ENCODE peak calls at places on chromosomes 12 and 14, in eight cellular contexts. G is lower lobe of right lung; T is left ventricle myocardium inferior; U is cardiac muscle cell; V is CD8-positive, alpha-beta T cell; R is pancreas; P is ascending aorta; L is lung. H is an unnamed sample.

GRCh38 chr14:84312551-84312950 is 1217.4 kb upstream of the FLRT2 start:
- DNase-seq in L (no peak), T (no peak), V (no peak), G (no peak), U (no peak), R (no peak), P (no peak), H (no peak)

GRCh38 chr14:77376380-77376770 is 519 bp downstream of the TMED8 start:
- DNase-seq in U (no peak), T (peak; percentile 16), R (peak; percentile 18), G (peak; percentile 52), P (peak; percentile 62), L (peak; percentile 30), V (peak; percentile 1), H (peak; percentile 58)

GRCh38 chr12:124537525-124538193 is 29.8 kb downstream of the NCOR2 start:
- DNase-seq in R (no peak), L (peak; percentile 80), U (no peak), T (no peak), G (peak; percentile 88), V (no peak), P (no peak), H (no peak)

GRCh38 chr12:47811581-47812484 is 7.9 kb downstream of the HDAC7 start:
- DNase-seq in T (peak; percentile 70), V (no peak), P (peak; percentile 94), L (no peak), U (no peak), R (no peak), G (no peak), H (peak; percentile 92)

GRCh38 chr12:12476836-12477531 is 85.7 kb downstream of the DUSP16 start:
- DNase-seq in L (no peak), T (no peak), R (no peak), U (no peak), G (no peak), P (no peak), V (no peak), H (no peak)

GRCh38 chr12:58757422-58757821 is 162.9 kb downstream of the LRIG3 start:
- DNase-seq in T (no peak), P (no peak), U (no peak), G (no peak), V (no peak), R (no peak), L (no peak), H (no peak)

GRCh38 chr12:11710431-11710830 is 61.0 kb downstream of the ETV6 start:
- DNase-seq in V (no peak), T (no peak), U (no peak), P (no peak), R (no peak), G (no peak), L (no peak), H (no peak)

GRCh38 chr14:53979747-53980642 is 23.4 kb upstream of the BMP4 start:
- DNase-seq in T (peak; percentile 43), R (no peak), G (no peak), L (no peak), U (no peak), P (no peak), V (no peak), H (no peak)

GRCh38 chr14:72625689-72626088 is 268.2 kb downstream of the DPF3 start:
- DNase-seq in P (no peak), L (no peak), R (no peak), V (no peak), U (no peak), G (no peak), T (no peak), H (no peak)

GRCh38 chr12:81573228-81573627 is 185.9 kb downstream of the PPFIA2 start:
- DNase-seq in G (no peak), V (no peak), T (no peak), R (no peak), U (peak; percentile 25), P (no peak), L (no peak), H (no peak)

GRCh38 chr14:22338381-22338780 is 250.6 kb downstream of the DAD1 start:
- DNase-seq in L (no peak), P (no peak), V (no peak), T (no peak), U (no peak), R (no peak), G (no peak), H (no peak)

GRCh38 chr12:96034631-96035282 is 630 bp downstream of the LTA4H start:
- DNase-seq in G (peak; percentile 52), L (peak; percentile 43), V (no peak), U (peak; percentile 64), R (peak; percentile 26), P (no peak), T (no peak), H (no peak)

GRCh38 chr14:66979083-66979974 is 209.9 kb upstream of the GARIN2 start:
- DNase-seq in L (no peak), G (no peak), P (no peak), T (no peak), U (no peak), R (no peak), V (no peak), H (no peak)

GRCh38 chr14:83520837-83521236 is 1987.2 kb upstream of the SEL1L start:
- DNase-seq in U (no peak), V (no peak), G (no peak), L (no peak), R (no peak), P (no peak), T (no peak), H (no peak)

DNA sequence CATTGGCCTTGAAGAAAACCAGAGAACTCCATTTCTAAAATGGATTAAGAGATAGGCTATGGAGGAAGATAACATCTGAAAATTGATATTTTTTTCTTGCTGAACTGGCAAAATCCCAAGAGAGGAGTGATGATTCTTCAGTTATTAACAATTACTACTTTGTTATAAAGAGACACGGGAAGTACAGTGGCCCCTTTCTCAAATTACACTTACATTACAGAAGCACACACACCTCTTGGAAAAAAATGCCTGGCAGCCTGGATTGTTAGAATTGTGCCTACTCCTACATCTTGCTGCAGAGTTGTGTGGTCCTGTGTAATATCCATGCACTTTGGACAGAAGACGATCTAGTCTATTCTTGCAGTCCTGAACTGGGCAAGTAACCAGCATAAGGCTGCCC is 71.7 kb downstream of the TGFB3 start:
- DNase-seq in L (no peak), V (no peak), U (no peak), P (no peak), T (no peak), R (no peak), G (no peak), H (no peak)
- H3K4me3 ChIP-seq in L (no peak overlapping the region), V (no peak overlapping the region), U (no peak overlapping the region), P (no peak overlapping the region), T (no peak overlapping the region), R (no peak overlapping the region), G (no peak overlapping the region), H (no peak overlapping the region)

DNA sequence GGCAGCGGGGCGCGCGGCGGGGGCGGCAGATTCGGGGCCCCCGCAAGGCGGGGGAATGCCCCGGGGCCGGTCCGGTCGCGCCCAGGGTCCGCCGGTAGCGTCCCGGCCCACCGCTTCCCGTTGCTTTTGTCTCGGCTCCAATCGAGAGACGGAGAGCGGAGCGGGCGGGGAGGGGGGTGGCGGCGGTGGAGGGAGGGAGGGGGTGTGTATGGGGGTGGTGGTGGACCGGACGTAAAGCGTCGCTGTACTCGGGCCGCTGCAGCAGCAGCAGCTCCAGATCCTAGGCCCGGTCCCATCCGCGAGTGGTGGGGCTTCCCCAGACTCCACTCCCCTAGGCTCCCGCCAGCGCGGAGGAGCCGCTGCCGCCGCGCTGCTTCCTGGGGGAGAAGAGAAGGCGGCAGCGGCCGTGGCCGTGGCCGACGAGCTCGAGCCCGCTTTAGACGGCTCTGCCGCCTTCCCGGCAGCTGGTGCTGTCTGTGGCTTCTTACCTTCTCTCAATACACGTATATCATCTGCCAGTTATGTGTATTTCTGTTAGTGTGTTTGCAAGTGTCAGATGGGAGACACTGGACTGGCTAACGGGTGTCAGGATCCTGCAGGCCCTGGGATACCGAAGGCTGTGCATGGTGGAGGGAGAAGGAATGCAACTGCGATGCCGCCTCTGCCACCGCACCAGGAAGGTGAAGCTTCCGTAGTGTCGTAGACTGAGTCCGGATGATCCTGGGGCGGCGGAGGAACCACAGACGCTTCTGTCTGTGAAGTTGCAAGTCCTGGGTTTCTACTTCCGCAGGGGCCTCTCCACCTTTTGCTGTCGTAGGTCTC is 488 bp downstream of the CNOT2 start:
- DNase-seq in P (peak; percentile 81), G (peak; percentile 81), R (peak; percentile 71), T (peak; percentile 69), U (peak; percentile 73), V (peak; percentile 47), L (peak; percentile 63), H (no peak)
- H3K4me1 ChIP-seq in P (peaks cover 5% of the 10 kb centered on the region), G (peaks cover 54% of the 10 kb centered on the region), R (peaks cover 27% of the 10 kb centered on the region), T (peaks cover 82% of the 10 kb centered on the region), U (peaks cover 23% of the 10 kb centered on the region), V (peaks cover 65% of the 10 kb centered on the region), L (peaks cover 3% of the 10 kb centered on the region), H (no peaks in the 10 kb centered on the region)

GRCh38 chr14:96002511-96002884 is 36.7 kb upstream of the C14orf132 start:
- DNase-seq in R (no peak), U (no peak), P (no peak), V (no peak), T (no peak), L (no peak), G (no peak), H (no peak)
- H3K4me3 ChIP-seq in R (no peak overlapping the region), U (no peak overlapping the region), P (no peak overlapping the region), V (no peak overlapping the region), T (no peak overlapping the region), L (no peak overlapping the region), G (no peak overlapping the region), H (no peak overlapping the region)

GRCh38 chr12:57477710-57478681 is 1.7 kb downstream of the ARHGAP9 start:
- DNase-seq in U (no peak), G (no peak), T (no peak), L (no peak), R (no peak), V (no peak), P (no peak), H (no peak)
- H3K4me1 ChIP-seq in U (no peaks in the 10 kb centered on the region), G (peaks cover 37% of the 10 kb centered on the region), T (peaks cover 20% of the 10 kb centered on the region), L (peaks cover 16% of the 10 kb centered on the region), R (peaks cover 3% of the 10 kb centered on the region), V (peaks cover 68% of the 10 kb centered on the region), P (peaks cover 11% of the 10 kb centered on the region), H (no peaks in the 10 kb centered on the region)

GRCh38 chr12:68813242-68813593 is 5.2 kb downstream of the MDM2 start:
- DNase-seq in R (no peak), V (no peak), T (no peak), P (no peak), L (no peak), U (no peak), G (no peak), H (no peak)
- H3K4me3 ChIP-seq in R (no peak overlapping the region), V (no peak overlapping the region), T (no peak overlapping the region), P (no peak overlapping the region), L (no peak overlapping the region), U (no peak overlapping the region), G (no peak overlapping the region), H (no peak overlapping the region)